ENCODE peak calls at places on chromosome 4, in six cellular contexts. One of them, this sample, is unnamed.

GRCh38 chr4:1294424-1294823 is 4.7 kb downstream of the MAEA start:
- DNase-seq in GM06990: no peak
- DNase-seq in CD4-positive, alpha-beta T cell: no peak
- DNase-seq in tibial artery: no peak
- DNase-seq in lower lobe of right lung: no peak
- DNase-seq in dorsolateral prefrontal cortex: no peak
- DNase-seq in this sample: no peak

GRCh38 chr4:162209706-162210105 is 45.9 kb upstream of the FSTL5 start:
- DNase-seq in GM06990: no peak
- DNase-seq in tibial artery: no peak
- DNase-seq in dorsolateral prefrontal cortex: no peak
- DNase-seq in lower lobe of right lung: no peak
- DNase-seq in CD4-positive, alpha-beta T cell: no peak
- DNase-seq in this sample: no peak

GRCh38 chr4:179353791-179354190 is 1911.6 kb upstream of the AGA start:
- DNase-seq in tibial artery: no peak
- DNase-seq in dorsolateral prefrontal cortex: no peak
- DNase-seq in lower lobe of right lung: no peak
- DNase-seq in CD4-positive, alpha-beta T cell: no peak
- DNase-seq in GM06990: no peak
- DNase-seq in this sample: no peak

GRCh38 chr4:111209706-111210105 is 586.8 kb upstream of the PITX2 start:
- DNase-seq in tibial artery: no peak
- DNase-seq in dorsolateral prefrontal cortex: no peak
- DNase-seq in CD4-positive, alpha-beta T cell: no peak
- DNase-seq in GM06990: no peak
- DNase-seq in lower lobe of right lung: no peak
- DNase-seq in this sample: no peak

GRCh38 chr4:113474017-113474416 is 287.5 kb downstream of the CAMK2D start:
- DNase-seq in tibial artery: no peak
- DNase-seq in GM06990: no peak
- DNase-seq in CD4-positive, alpha-beta T cell: no peak
- DNase-seq in lower lobe of right lung: no peak
- DNase-seq in dorsolateral prefrontal cortex: no peak
- DNase-seq in this sample: no peak

GRCh38 chr4:87129681-87130080 is 90.7 kb downstream of the KLHL8 start:
- DNase-seq in lower lobe of right lung: no peak
- DNase-seq in CD4-positive, alpha-beta T cell: no peak
- DNase-seq in tibial artery: no peak
- DNase-seq in dorsolateral prefrontal cortex: no peak
- DNase-seq in GM06990: no peak
- DNase-seq in this sample: no peak

GRCh38 chr4:108834167-108834566 is 71.3 kb upstream of the ETNPPL start:
- DNase-seq in dorsolateral prefrontal cortex: no peak
- DNase-seq in tibial artery: no peak
- DNase-seq in GM06990: no peak
- DNase-seq in CD4-positive, alpha-beta T cell: no peak
- DNase-seq in lower lobe of right lung: no peak
- DNase-seq in this sample: no peak

GRCh38 chr4:16508968-16509367 is 282.7 kb upstream of the TAPT1 start:
- DNase-seq in GM06990: no peak
- DNase-seq in dorsolateral prefrontal cortex: no peak
- DNase-seq in lower lobe of right lung: no peak
- DNase-seq in CD4-positive, alpha-beta T cell: no peak
- DNase-seq in tibial artery: no peak
- DNase-seq in this sample: no peak

GRCh38 chr4:187232201-187232600 is 508.5 kb upstream of the FAT1 start:
- DNase-seq in dorsolateral prefrontal cortex: no peak
- DNase-seq in CD4-positive, alpha-beta T cell: no peak
- DNase-seq in GM06990: no peak
- DNase-seq in tibial artery: no peak
- DNase-seq in lower lobe of right lung: no peak
- DNase-seq in this sample: no peak

GRCh38 chr4:101649790-101650450 is 140.6 kb upstream of the BANK1 start:
- DNase-seq in lower lobe of right lung: no peak
- DNase-seq in dorsolateral prefrontal cortex: no peak
- DNase-seq in CD4-positive, alpha-beta T cell: no peak
- DNase-seq in GM06990: no peak
- DNase-seq in tibial artery: no peak
- DNase-seq in this sample: no peak

GRCh38 chr4:898123-898522 is 34.0 kb downstream of the GAK start:
- DNase-seq in GM06990: no peak
- DNase-seq in CD4-positive, alpha-beta T cell: no peak
- DNase-seq in dorsolateral prefrontal cortex: no peak
- DNase-seq in lower lobe of right lung: no peak
- DNase-seq in tibial artery: no peak
- DNase-seq in this sample: no peak

GRCh38 chr4:25842229-25842840 is 20.5 kb downstream of the SEL1L3 start:
- DNase-seq in tibial artery: no peak
- DNase-seq in lower lobe of right lung: no peak
- DNase-seq in dorsolateral prefrontal cortex: no peak
- DNase-seq in CD4-positive, alpha-beta T cell: peak
- DNase-seq in GM06990: peak
- DNase-seq in this sample: no peak

GRCh38 chr4:108201774-108202173 is 33.0 kb upstream of the LEF1 start:
- DNase-seq in dorsolateral prefrontal cortex: no peak
- DNase-seq in lower lobe of right lung: no peak
- DNase-seq in tibial artery: no peak
- DNase-seq in GM06990: no peak
- DNase-seq in CD4-positive, alpha-beta T cell: no peak
- DNase-seq in this sample: no peak

GRCh38 chr4:1626941-1627340 is 57.2 kb downstream of the FAM53A start:
- DNase-seq in CD4-positive, alpha-beta T cell: no peak
- DNase-seq in tibial artery: no peak
- DNase-seq in lower lobe of right lung: no peak
- DNase-seq in GM06990: no peak
- DNase-seq in dorsolateral prefrontal cortex: no peak
- DNase-seq in this sample: no peak

GRCh38 chr4:161359491-161359890 is 804.3 kb downstream of the FSTL5 start:
- DNase-seq in lower lobe of right lung: no peak
- DNase-seq in tibial artery: no peak
- DNase-seq in GM06990: no peak
- DNase-seq in dorsolateral prefrontal cortex: no peak
- DNase-seq in CD4-positive, alpha-beta T cell: no peak
- DNase-seq in this sample: no peak

GRCh38 chr4:177264788-177265422 is 44.8 kb upstream of the NEIL3 start:
- DNase-seq in GM06990: no peak
- DNase-seq in tibial artery: no peak
- DNase-seq in lower lobe of right lung: no peak
- DNase-seq in CD4-positive, alpha-beta T cell: no peak
- DNase-seq in dorsolateral prefrontal cortex: no peak
- DNase-seq in this sample: no peak

GRCh38 chr4:38867478-38868054 is at the start of gene FAM114A1:
- DNase-seq in dorsolateral prefrontal cortex: peak
- DNase-seq in tibial artery: peak
- DNase-seq in lower lobe of right lung: peak
- DNase-seq in GM06990: peak
- DNase-seq in CD4-positive, alpha-beta T cell: no peak
- DNase-seq in this sample: no peak

GRCh38 chr4:119103263-119103662 is 32.4 kb upstream of the MYOZ2 start:
- DNase-seq in tibial artery: peak
- DNase-seq in dorsolateral prefrontal cortex: no peak
- DNase-seq in CD4-positive, alpha-beta T cell: no peak
- DNase-seq in GM06990: no peak
- DNase-seq in lower lobe of right lung: peak
- DNase-seq in this sample: no peak

GRCh38 chr4:26952891-26953290 is 92.2 kb downstream of the STIM2 start:
- DNase-seq in dorsolateral prefrontal cortex: no peak
- DNase-seq in lower lobe of right lung: no peak
- DNase-seq in tibial artery: no peak
- DNase-seq in CD4-positive, alpha-beta T cell: no peak
- DNase-seq in GM06990: no peak
- DNase-seq in this sample: no peak

GRCh38 chr4:87118826-87119225 is 101.6 kb downstream of the KLHL8 start:
- DNase-seq in CD4-positive, alpha-beta T cell: no peak
- DNase-seq in dorsolateral prefrontal cortex: no peak
- DNase-seq in GM06990: no peak
- DNase-seq in lower lobe of right lung: no peak
- DNase-seq in tibial artery: no peak
- DNase-seq in this sample: no peak

GRCh38 chr4:73142995-73143547 is 73.6 kb upstream of the COX18 start:
- DNase-seq in dorsolateral prefrontal cortex: no peak
- DNase-seq in tibial artery: no peak
- DNase-seq in CD4-positive, alpha-beta T cell: no peak
- DNase-seq in GM06990: no peak
- DNase-seq in lower lobe of right lung: no peak
- DNase-seq in this sample: no peak

GRCh38 chr4:18069806-18070205 is 48.3 kb upstream of the LCORL start:
- DNase-seq in tibial artery: no peak
- DNase-seq in GM06990: no peak
- DNase-seq in CD4-positive, alpha-beta T cell: no peak
- DNase-seq in lower lobe of right lung: no peak
- DNase-seq in dorsolateral prefrontal cortex: no peak
- DNase-seq in this sample: no peak

GRCh38 chr4:142844782-142845181 is 1.3 kb downstream of the INPP4B start:
- DNase-seq in lower lobe of right lung: no peak
- DNase-seq in dorsolateral prefrontal cortex: no peak
- DNase-seq in tibial artery: no peak
- DNase-seq in CD4-positive, alpha-beta T cell: no peak
- DNase-seq in GM06990: no peak
- DNase-seq in this sample: no peak

GRCh38 chr4:142846729-142847606 is 867 bp upstream of the INPP4B start:
- DNase-seq in dorsolateral prefrontal cortex: peak
- DNase-seq in CD4-positive, alpha-beta T cell: peak
- DNase-seq in GM06990: peak
- DNase-seq in tibial artery: peak
- DNase-seq in lower lobe of right lung: no peak
- DNase-seq in this sample: no peak

GRCh38 chr4:142845293-142846070 is 619 bp downstream of the INPP4B start:
- DNase-seq in GM06990: peak
- DNase-seq in tibial artery: peak
- DNase-seq in dorsolateral prefrontal cortex: peak
- DNase-seq in lower lobe of right lung: peak
- DNase-seq in CD4-positive, alpha-beta T cell: no peak
- DNase-seq in this sample: no peak

GRCh38 chr4:142846105-142846728 is at the start of gene INPP4B:
- DNase-seq in CD4-positive, alpha-beta T cell: peak
- DNase-seq in dorsolateral prefrontal cortex: peak
- DNase-seq in GM06990: peak
- DNase-seq in lower lobe of right lung: peak
- DNase-seq in tibial artery: peak
- DNase-seq in this sample: no peak

DNA sequence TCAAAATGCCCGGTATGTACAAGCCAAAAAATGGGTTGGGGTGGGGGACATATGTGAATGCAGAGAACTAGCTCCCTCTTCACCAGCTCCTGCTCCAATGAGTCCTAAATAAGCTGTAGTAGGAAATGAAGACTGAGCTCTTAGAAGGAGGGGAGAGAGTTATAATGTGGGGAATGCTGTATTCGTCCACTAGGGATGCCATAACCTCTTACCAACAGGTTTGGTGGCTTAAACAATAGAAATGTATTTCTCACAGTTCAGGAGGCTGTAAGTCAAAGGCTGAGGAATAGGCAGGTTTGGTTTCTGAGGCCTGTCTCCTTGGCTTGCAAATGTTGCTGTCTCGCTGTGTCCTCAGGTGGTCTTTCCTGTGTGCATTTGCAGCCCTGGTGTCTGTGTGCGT is 4.4 kb upstream of the INPP4B start:
- DNase-seq in GM06990: no peak
- DNase-seq in CD4-positive, alpha-beta T cell: no peak
- DNase-seq in lower lobe of right lung: no peak
- DNase-seq in tibial artery: no peak
- DNase-seq in dorsolateral prefrontal cortex: no peak
- DNase-seq in this sample: no peak
- TF ChIP-seq CTCF in GM06990: no peak
- TF ChIP-seq CTCF in CD4-positive, alpha-beta T cell: no peak
- TF ChIP-seq CTCF in lower lobe of right lung: no peak
- TF ChIP-seq CTCF in tibial artery: peak
- TF ChIP-seq CTCF in dorsolateral prefrontal cortex: no peak
- TF ChIP-seq CTCF in this sample: peak

DNA sequence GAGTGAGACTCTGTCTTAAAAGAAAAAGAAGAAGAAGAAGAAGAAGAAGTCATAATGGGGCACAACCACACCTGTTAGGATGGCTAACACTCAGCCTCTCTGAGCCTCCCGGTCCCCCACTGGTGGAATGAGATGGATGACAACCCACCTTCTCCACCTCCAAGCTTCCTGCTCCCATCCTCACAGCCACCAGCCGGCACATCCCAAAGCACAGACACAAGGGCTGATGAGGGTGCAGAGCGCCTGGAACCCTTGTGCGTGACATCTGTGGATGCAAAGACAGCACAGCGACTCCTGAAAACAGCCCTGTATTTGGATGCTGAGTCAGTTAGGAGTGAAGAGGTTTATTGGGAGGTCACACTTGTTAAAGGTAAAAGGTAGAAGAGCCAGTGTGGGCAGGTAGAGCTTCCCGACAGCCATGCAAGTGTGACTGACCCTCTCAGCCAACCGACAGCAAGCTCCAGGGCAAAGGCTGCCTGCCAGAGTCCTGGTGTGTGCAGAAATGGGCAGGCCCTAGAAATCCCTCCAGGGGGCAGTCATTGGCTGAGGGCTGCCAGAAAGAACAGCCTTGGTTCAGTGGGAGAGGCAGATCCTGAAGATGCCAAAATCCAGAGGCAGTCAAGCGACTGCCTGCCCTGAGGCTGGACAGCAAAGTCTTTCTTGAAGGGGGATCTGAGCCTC is 26.6 kb upstream of the MAN2B2 start:
- DNase-seq in lower lobe of right lung: no peak
- DNase-seq in CD4-positive, alpha-beta T cell: no peak
- DNase-seq in tibial artery: no peak
- DNase-seq in GM06990: no peak
- DNase-seq in dorsolateral prefrontal cortex: no peak
- DNase-seq in this sample: no peak
- TF ChIP-seq CTCF in lower lobe of right lung: no peak
- TF ChIP-seq CTCF in CD4-positive, alpha-beta T cell: no peak
- TF ChIP-seq CTCF in tibial artery: no peak
- TF ChIP-seq CTCF in GM06990: no peak
- TF ChIP-seq CTCF in dorsolateral prefrontal cortex: peak
- TF ChIP-seq CTCF in this sample: peak

DNA sequence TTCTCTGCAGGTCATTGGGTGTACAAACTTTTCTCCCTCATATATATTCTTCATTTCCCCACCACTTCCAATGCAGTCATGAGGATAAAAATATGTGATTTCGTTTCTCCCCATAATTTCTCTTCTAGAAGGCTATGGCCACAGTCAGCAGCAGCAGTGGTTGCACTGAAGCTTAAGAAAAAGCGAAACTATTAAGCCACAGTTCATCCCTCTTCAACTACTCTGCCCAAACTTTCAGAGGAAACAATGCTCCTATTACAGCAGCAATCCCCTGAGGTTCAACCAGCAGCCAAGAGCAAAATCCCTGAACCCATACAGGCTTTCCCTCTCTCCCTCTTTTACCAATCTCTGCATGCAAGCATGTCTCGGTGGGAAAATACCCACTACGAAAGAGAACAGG is 298.6 kb downstream of the DHX15 start:
- DNase-seq in lower lobe of right lung: no peak
- DNase-seq in dorsolateral prefrontal cortex: no peak
- DNase-seq in GM06990: no peak
- DNase-seq in CD4-positive, alpha-beta T cell: no peak
- DNase-seq in tibial artery: no peak
- DNase-seq in this sample: no peak
- TF ChIP-seq CTCF in lower lobe of right lung: no peak
- TF ChIP-seq CTCF in dorsolateral prefrontal cortex: no peak
- TF ChIP-seq CTCF in GM06990: no peak
- TF ChIP-seq CTCF in CD4-positive, alpha-beta T cell: no peak
- TF ChIP-seq CTCF in tibial artery: no peak
- TF ChIP-seq CTCF in this sample: no peak

GRCh38 chr4:19823781-19824180 is 427.9 kb upstream of the SLIT2 start:
- DNase-seq in CD4-positive, alpha-beta T cell: no peak
- DNase-seq in dorsolateral prefrontal cortex: no peak
- DNase-seq in lower lobe of right lung: no peak
- DNase-seq in GM06990: no peak
- DNase-seq in tibial artery: no peak
- DNase-seq in this sample: no peak

GRCh38 chr4:19819737-19820136 is 432.0 kb upstream of the SLIT2 start:
- DNase-seq in GM06990: no peak
- DNase-seq in CD4-positive, alpha-beta T cell: no peak
- DNase-seq in tibial artery: no peak
- DNase-seq in lower lobe of right lung: no peak
- DNase-seq in dorsolateral prefrontal cortex: no peak
- DNase-seq in this sample: no peak
- TF ChIP-seq CTCF in GM06990: no peak
- TF ChIP-seq CTCF in CD4-positive, alpha-beta T cell: no peak
- TF ChIP-seq CTCF in tibial artery: no peak
- TF ChIP-seq CTCF in lower lobe of right lung: no peak
- TF ChIP-seq CTCF in dorsolateral prefrontal cortex: no peak
- TF ChIP-seq CTCF in this sample: no peak